ENCODE peak calls at places on chromosomes 11 and 22, in four cellular contexts. One of them, this sample, is unnamed.

GRCh38 chr11:124276081-124276480 is 19.9 kb downstream of the OR8G5 start:
- DNase-seq in GM12878: no peak
- DNase-seq in K562: peak
- DNase-seq in SK-N-SH: no peak
- DNase-seq in this sample: no peak

GRCh38 chr11:69970785-69971535 is 107.2 kb upstream of the ANO1 start:
- DNase-seq in GM12878: no peak
- DNase-seq in K562: no peak
- DNase-seq in SK-N-SH: no peak
- DNase-seq in this sample: no peak

GRCh38 chr11:114008331-114008730 is 33.4 kb downstream of the HTR3A start:
- DNase-seq in GM12878: no peak
- DNase-seq in K562: no peak
- DNase-seq in SK-N-SH: no peak
- DNase-seq in this sample: no peak

GRCh38 chr11:96464695-96465307 is 75.0 kb downstream of the JRKL start:
- DNase-seq in GM12878: peak
- DNase-seq in K562: peak
- DNase-seq in SK-N-SH: peak
- DNase-seq in this sample: no peak

GRCh38 chr22:44570476-44571445 is 72.7 kb upstream of the RTL6 start:
- DNase-seq in GM12878: no peak
- DNase-seq in K562: no peak
- DNase-seq in SK-N-SH: no peak
- DNase-seq in this sample: no peak

GRCh38 chr22:29037340-29037932 is 24.2 kb downstream of the C22orf31 start:
- DNase-seq in GM12878: no peak
- DNase-seq in K562: no peak
- DNase-seq in SK-N-SH: no peak
- DNase-seq in this sample: no peak

GRCh38 chr11:6703247-6704063 is 20.3 kb upstream of the MRPL17 start:
- DNase-seq in GM12878: no peak
- DNase-seq in K562: peak
- DNase-seq in SK-N-SH: peak
- DNase-seq in this sample: peak

GRCh38 chr11:83970061-83970671 is 684.0 kb upstream of the CCDC90B start:
- DNase-seq in GM12878: peak
- DNase-seq in K562: no peak
- DNase-seq in SK-N-SH: no peak
- DNase-seq in this sample: no peak

GRCh38 chr22:45533731-45534130 is 31.0 kb downstream of the FBLN1 start:
- DNase-seq in GM12878: no peak
- DNase-seq in K562: no peak
- DNase-seq in SK-N-SH: no peak
- DNase-seq in this sample: no peak

GRCh38 chr11:122113836-122114235 is 2.2 kb downstream of the BLID start:
- DNase-seq in GM12878: no peak
- DNase-seq in K562: no peak
- DNase-seq in SK-N-SH: no peak
- DNase-seq in this sample: no peak

GRCh38 chr11:123191939-123192338 is 3.1 kb downstream of the CLMP start:
- DNase-seq in GM12878: no peak
- DNase-seq in K562: no peak
- DNase-seq in SK-N-SH: no peak
- DNase-seq in this sample: no peak

GRCh38 chr11:2130881-2131352 is 8.3 kb downstream of the IGF2 start:
- DNase-seq in GM12878: no peak
- DNase-seq in K562: no peak
- DNase-seq in SK-N-SH: no peak
- DNase-seq in this sample: no peak

GRCh38 chr11:119416606-119417580 is 6.1 kb downstream of the THY1 start:
- DNase-seq in GM12878: no peak
- DNase-seq in K562: no peak
- DNase-seq in SK-N-SH: no peak
- DNase-seq in this sample: no peak

GRCh38 chr22:46036558-46037408 is 59.8 kb upstream of the WNT7B start:
- DNase-seq in GM12878: no peak
- DNase-seq in K562: peak
- DNase-seq in SK-N-SH: peak
- DNase-seq in this sample: peak

GRCh38 chr11:35454362-35454761 is 35.0 kb upstream of the SLC1A2 start:
- DNase-seq in GM12878: no peak
- DNase-seq in K562: peak
- DNase-seq in SK-N-SH: no peak
- DNase-seq in this sample: no peak

GRCh38 chr11:2302280-2302843 is 549 bp downstream of the TSPAN32 start:
- DNase-seq in GM12878: no peak
- DNase-seq in K562: peak
- DNase-seq in SK-N-SH: peak
- DNase-seq in this sample: no peak

GRCh38 chr11:60657880-60658279 is 41.5 kb upstream of the MS4A8 start:
- DNase-seq in GM12878: no peak
- DNase-seq in K562: peak
- DNase-seq in SK-N-SH: no peak
- DNase-seq in this sample: no peak

GRCh38 chr22:44628273-44628672 is 73.7 kb upstream of the PRR5 start:
- DNase-seq in GM12878: no peak
- DNase-seq in K562: no peak
- DNase-seq in SK-N-SH: no peak
- DNase-seq in this sample: no peak

GRCh38 chr11:9613118-9613829 is 39.8 kb downstream of the WEE1 start:
- DNase-seq in GM12878: no peak
- DNase-seq in K562: peak
- DNase-seq in SK-N-SH: peak
- DNase-seq in this sample: peak

GRCh38 chr22:21778705-21779363 is 43.2 kb upstream of the YPEL1 start:
- DNase-seq in GM12878: no peak
- DNase-seq in K562: peak
- DNase-seq in SK-N-SH: no peak
- DNase-seq in this sample: no peak

GRCh38 chr22:33886696-33887095 is 33.6 kb downstream of the LARGE1 start:
- DNase-seq in GM12878: no peak
- DNase-seq in K562: no peak
- DNase-seq in SK-N-SH: no peak
- DNase-seq in this sample: no peak

GRCh38 chr11:47443028-47443700 is 5.8 kb downstream of the RAPSN start:
- DNase-seq in GM12878: no peak
- DNase-seq in K562: no peak
- DNase-seq in SK-N-SH: peak
- DNase-seq in this sample: no peak

GRCh38 chr22:47374901-47375575 is 612.6 kb downstream of the TBC1D22A start:
- DNase-seq in GM12878: no peak
- DNase-seq in K562: no peak
- DNase-seq in SK-N-SH: no peak
- DNase-seq in this sample: no peak

GRCh38 chr22:37293172-37293571 is 10.9 kb downstream of the CYTH4 start:
- DNase-seq in GM12878: no peak
- DNase-seq in K562: no peak
- DNase-seq in SK-N-SH: no peak
- DNase-seq in this sample: no peak

GRCh38 chr11:34266090-34266912 is 91.5 kb downstream of the ABTB2 start:
- DNase-seq in GM12878: no peak
- DNase-seq in K562: peak
- DNase-seq in SK-N-SH: no peak
- DNase-seq in this sample: no peak

GRCh38 chr11:21866781-21867180 is 326.1 kb upstream of the ANO5 start:
- DNase-seq in GM12878: no peak
- DNase-seq in K562: no peak
- DNase-seq in SK-N-SH: no peak
- DNase-seq in this sample: no peak

GRCh38 chr22:30485362-30485988 is 13.7 kb upstream of the SEC14L3 start:
- DNase-seq in GM12878: peak
- DNase-seq in K562: peak
- DNase-seq in SK-N-SH: peak
- DNase-seq in this sample: peak

GRCh38 chr22:24994070-24994763 is 41.7 kb downstream of the KIAA1671 start:
- DNase-seq in GM12878: no peak
- DNase-seq in K562: no peak
- DNase-seq in SK-N-SH: no peak
- DNase-seq in this sample: peak
- TF ChIP-seq CTCF in GM12878: no peak
- TF ChIP-seq CTCF in K562: no peak
- TF ChIP-seq CTCF in SK-N-SH: no peak
- TF ChIP-seq CTCF in this sample: no peak

GRCh38 chr22:19011075-19011474 is 75.0 kb upstream of the PRODH start:
- DNase-seq in GM12878: no peak
- DNase-seq in K562: no peak
- DNase-seq in SK-N-SH: no peak
- DNase-seq in this sample: no peak
- TF ChIP-seq USF1 in GM12878: no peak
- TF ChIP-seq USF1 in K562: no peak
- TF ChIP-seq USF1 in SK-N-SH: no peak
- TF ChIP-seq USF1 in this sample: no peak

GRCh38 chr22:20438678-20439492 is 1.3 kb upstream of the SCARF2 start:
- DNase-seq in GM12878: no peak
- DNase-seq in K562: peak
- DNase-seq in SK-N-SH: peak
- DNase-seq in this sample: peak
- TF ChIP-seq CTCF in GM12878: no peak
- TF ChIP-seq CTCF in K562: peak
- TF ChIP-seq CTCF in SK-N-SH: peak
- TF ChIP-seq CTCF in this sample: no peak

DNA sequence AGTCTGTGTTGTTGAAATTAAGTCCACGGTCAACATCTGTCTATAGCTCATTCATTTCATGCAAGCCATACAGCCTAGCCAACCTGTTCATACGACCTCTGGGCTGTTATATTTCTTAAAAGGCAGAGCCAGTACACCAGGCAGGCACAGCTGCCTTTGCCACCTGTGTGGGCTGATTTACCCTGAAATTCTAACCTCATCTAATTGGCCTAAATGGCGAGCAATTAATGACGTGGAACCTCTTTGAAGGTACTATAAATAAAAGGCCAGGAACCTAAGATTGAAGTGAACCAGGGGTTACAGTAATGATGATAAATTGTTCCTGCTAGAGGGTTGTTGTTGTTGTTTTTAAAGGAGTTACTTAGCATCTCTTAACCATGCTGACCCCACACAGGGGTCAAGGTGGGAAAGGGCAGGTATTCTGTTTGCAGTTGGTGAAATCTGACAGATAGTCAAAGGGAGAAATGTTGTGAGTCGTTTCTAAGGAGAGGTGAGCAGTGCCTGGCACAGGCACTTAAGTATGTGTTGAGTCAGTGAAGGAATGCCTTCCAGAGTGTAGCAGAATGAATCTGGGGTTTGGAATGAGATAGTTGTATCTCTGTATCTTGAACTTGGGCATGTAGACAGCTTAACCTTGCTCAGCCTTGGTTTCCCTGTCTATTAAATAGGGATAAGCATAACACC is 213.5 kb upstream of the NAV2 start:
- DNase-seq in GM12878: no peak
- DNase-seq in K562: no peak
- DNase-seq in SK-N-SH: no peak
- DNase-seq in this sample: no peak
- TF ChIP-seq USF1 in GM12878: no peak
- TF ChIP-seq USF1 in K562: no peak
- TF ChIP-seq USF1 in SK-N-SH: no peak
- TF ChIP-seq USF1 in this sample: no peak

GRCh38 chr11:26283852-26284421 is 48.0 kb upstream of the ANO3 start:
- DNase-seq in GM12878: no peak
- DNase-seq in K562: no peak
- DNase-seq in SK-N-SH: no peak
- DNase-seq in this sample: no peak

GRCh38 chr11:26276798-26277424 is 55.0 kb upstream of the ANO3 start:
- DNase-seq in GM12878: no peak
- DNase-seq in K562: peak
- DNase-seq in SK-N-SH: peak
- DNase-seq in this sample: peak

GRCh38 chr11:26278354-26278753 is 53.6 kb upstream of the ANO3 start:
- DNase-seq in GM12878: no peak
- DNase-seq in K562: no peak
- DNase-seq in SK-N-SH: no peak
- DNase-seq in this sample: no peak
- TF ChIP-seq CTCF in GM12878: no peak
- TF ChIP-seq CTCF in K562: no peak
- TF ChIP-seq CTCF in SK-N-SH: no peak
- TF ChIP-seq CTCF in this sample: no peak

DNA sequence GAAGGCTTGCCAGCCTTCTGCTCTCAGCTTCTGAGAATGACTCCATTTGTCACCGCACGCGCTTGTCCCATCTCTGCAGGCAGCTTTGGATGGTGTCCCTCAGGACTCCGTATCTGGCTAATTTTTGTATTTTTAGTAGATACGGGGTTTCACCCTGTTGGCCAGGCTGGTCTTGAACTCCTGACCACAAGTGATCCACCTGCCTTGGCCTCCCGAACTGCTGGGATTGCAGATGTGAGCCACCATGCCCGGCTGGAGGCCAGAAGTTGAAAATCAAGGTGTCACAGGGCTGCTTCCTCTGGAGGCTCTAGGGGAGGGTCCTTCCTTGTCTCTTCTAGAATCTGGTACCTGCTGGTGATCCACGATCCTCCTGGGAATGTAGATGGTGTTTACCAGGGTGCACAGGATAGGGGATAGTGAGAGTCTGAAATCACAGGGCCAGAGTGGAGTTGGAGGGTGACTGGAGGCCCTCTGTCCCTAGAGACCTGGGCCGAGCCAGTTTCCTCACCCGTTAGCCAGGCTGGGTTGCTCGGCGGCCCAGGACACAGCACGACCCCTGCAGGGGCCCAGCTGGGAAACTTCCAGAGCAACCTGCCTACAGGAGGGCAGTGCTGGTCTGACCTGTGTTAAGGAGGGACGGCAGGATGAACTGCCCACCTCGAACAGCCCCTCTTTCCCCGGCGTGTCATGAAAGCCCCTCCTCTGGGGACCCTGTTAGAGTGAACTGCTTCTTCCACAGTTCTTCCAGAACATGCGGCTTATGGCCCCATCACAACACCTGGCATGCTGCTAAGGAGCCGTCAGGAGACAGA is 48.9 kb upstream of the SHANK2 start:
- DNase-seq in GM12878: no peak
- DNase-seq in K562: no peak
- DNase-seq in SK-N-SH: no peak
- DNase-seq in this sample: no peak
- TF ChIP-seq USF1 in GM12878: no peak
- TF ChIP-seq USF1 in K562: no peak
- TF ChIP-seq USF1 in SK-N-SH: no peak
- TF ChIP-seq USF1 in this sample: no peak

GRCh38 chr11:27720277-27720830 is 20.1 kb upstream of the BDNF start:
- DNase-seq in GM12878: no peak
- DNase-seq in K562: peak
- DNase-seq in SK-N-SH: peak
- DNase-seq in this sample: peak
- TF ChIP-seq CTCF in GM12878: no peak
- TF ChIP-seq CTCF in K562: no peak
- TF ChIP-seq CTCF in SK-N-SH: peak
- TF ChIP-seq CTCF in this sample: peak

GRCh38 chr22:42897960-42898359 is 40.9 kb upstream of the ARFGAP3 start:
- DNase-seq in GM12878: no peak
- DNase-seq in K562: no peak
- DNase-seq in SK-N-SH: no peak
- DNase-seq in this sample: no peak

GRCh38 chr22:42895541-42895981 is 38.5 kb upstream of the ARFGAP3 start:
- DNase-seq in GM12878: no peak
- DNase-seq in K562: no peak
- DNase-seq in SK-N-SH: no peak
- DNase-seq in this sample: no peak

GRCh38 chr22:42892571-42893316 is 35.7 kb upstream of the ARFGAP3 start:
- DNase-seq in GM12878: no peak
- DNase-seq in K562: no peak
- DNase-seq in SK-N-SH: no peak
- DNase-seq in this sample: no peak

GRCh38 chr22:42893366-42894150 is 36.5 kb upstream of the ARFGAP3 start:
- DNase-seq in GM12878: no peak
- DNase-seq in K562: no peak
- DNase-seq in SK-N-SH: no peak
- DNase-seq in this sample: no peak

GRCh38 chr22:42895087-42895486 is 38.0 kb upstream of the ARFGAP3 start:
- DNase-seq in GM12878: peak
- DNase-seq in K562: no peak
- DNase-seq in SK-N-SH: no peak
- DNase-seq in this sample: no peak
- TF ChIP-seq USF1 in GM12878: no peak
- TF ChIP-seq USF1 in K562: no peak
- TF ChIP-seq USF1 in SK-N-SH: no peak
- TF ChIP-seq USF1 in this sample: no peak